ENCODE peak calls at places on chromosome 14, in six cellular contexts. V, R, W, B, T and Y are unnamed samples.

GRCh38 chr14:24084439-24084838 is 9.7 kb upstream of the PCK2 start:
- DNase-seq in V (no peak), R (no peak), W (no peak), B (no peak), T (no peak), Y (no peak)

GRCh38 chr14:30179381-30180130 is 251.9 kb upstream of the PRKD1 start:
- DNase-seq in V (no peak), R (peak), W (no peak), B (peak), T (no peak), Y (no peak)

GRCh38 chr14:24315807-24316596 is 4.7 kb downstream of the LTB4R start:
- DNase-seq in V (no peak), R (no peak), W (no peak), B (no peak), T (peak), Y (no peak)

GRCh38 chr14:103699901-103700752 is 15.1 kb downstream of the XRCC3 start:
- DNase-seq in V (no peak), R (no peak), W (peak), B (no peak), T (no peak), Y (no peak)

GRCh38 chr14:27608377-27608776 is 1010.5 kb upstream of the NOVA1 start:
- DNase-seq in V (no peak), R (no peak), W (no peak), B (no peak), T (no peak), Y (no peak)

GRCh38 chr14:41389355-41389754 is 217.3 kb upstream of the LRFN5 start:
- DNase-seq in V (no peak), R (no peak), W (no peak), B (no peak), T (no peak), Y (no peak)

GRCh38 chr14:106837870-106838269 is 1311.5 kb downstream of the TMEM121 start:
- DNase-seq in V (no peak), R (no peak), W (no peak), B (no peak), T (peak), Y (no peak)

GRCh38 chr14:102437997-102438922 is 71.3 kb downstream of the ANKRD9 start:
- DNase-seq in V (peak), R (peak), W (peak), B (peak), T (peak), Y (peak)

GRCh38 chr14:104536942-104537612 is 42.5 kb upstream of the C14orf180 start:
- DNase-seq in V (no peak), R (peak), W (no peak), B (peak), T (no peak), Y (no peak)

GRCh38 chr14:71267691-71268090 is 360.4 kb downstream of the PCNX1 start:
- DNase-seq in V (no peak), R (no peak), W (no peak), B (no peak), T (no peak), Y (no peak)

GRCh38 chr14:102390064-102390463 is 27.3 kb downstream of the TECPR2 start:
- DNase-seq in V (no peak), R (peak), W (no peak), B (peak), T (no peak), Y (no peak)

GRCh38 chr14:42190744-42191143 is 584.1 kb downstream of the LRFN5 start:
- DNase-seq in V (no peak), R (no peak), W (no peak), B (no peak), T (no peak), Y (no peak)

GRCh38 chr14:74913986-74914573 is 9.0 kb downstream of the RPS6KL1 start:
- DNase-seq in V (no peak), R (peak), W (peak), B (peak), T (peak), Y (peak)

GRCh38 chr14:85516239-85517112 is 13.5 kb upstream of the FLRT2 start:
- DNase-seq in V (no peak), R (peak), W (no peak), B (peak), T (no peak), Y (peak)

GRCh38 chr14:97266653-97267052 is 469.5 kb downstream of the VRK1 start:
- DNase-seq in V (no peak), R (no peak), W (no peak), B (peak), T (no peak), Y (no peak)

GRCh38 chr14:50363734-50364113 is 33.0 kb downstream of the CDKL1 start:
- DNase-seq in V (peak), R (peak), W (no peak), B (peak), T (peak), Y (no peak)

GRCh38 chr14:98433436-98433835 is 838.6 kb downstream of the BCL11B start:
- DNase-seq in V (no peak), R (no peak), W (no peak), B (no peak), T (no peak), Y (no peak)

DNA sequence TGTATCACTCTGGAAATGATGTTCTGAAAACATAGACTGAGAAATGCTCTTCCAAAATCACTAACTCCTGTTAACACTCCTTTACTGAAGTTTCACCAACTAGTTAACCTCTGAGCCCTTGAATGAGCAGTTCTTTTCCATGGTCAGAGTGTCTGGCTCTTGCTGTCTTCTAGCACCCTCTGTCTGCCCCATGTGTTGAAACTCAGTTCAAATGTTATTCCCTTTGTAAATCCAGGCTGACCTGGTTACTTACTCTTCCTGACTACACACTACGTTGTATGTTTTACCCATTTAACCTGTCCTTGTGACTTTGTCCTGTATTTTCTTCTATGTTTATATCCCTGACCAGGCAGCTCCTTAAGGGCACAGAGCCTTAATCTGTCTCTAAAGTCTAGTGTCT is 388.9 kb upstream of the RPL10L start:
- DNase-seq in V (no peak), R (no peak), W (no peak), B (no peak), T (no peak), Y (no peak)
- TF ChIP-seq CTCF in V (no peak), R (no peak), W (no peak), B (no peak), T (no peak), Y (no peak)

GRCh38 chr14:86646688-86647687 is 1117.0 kb downstream of the FLRT2 start:
- DNase-seq in V (no peak), R (peak), W (no peak), B (peak), T (no peak), Y (peak)
- TF ChIP-seq CTCF in V (no peak), R (peak), W (no peak), B (no peak), T (no peak), Y (peak)

GRCh38 chr14:52013984-52014600 is 24.7 kb downstream of the RTRAF start:
- DNase-seq in V (no peak), R (no peak), W (no peak), B (no peak), T (no peak), Y (no peak)
- TF ChIP-seq CTCF in V (no peak), R (peak), W (peak), B (no peak), T (no peak), Y (peak)

GRCh38 chr14:95522556-95522955 is 6.1 kb upstream of the SYNE3 start:
- DNase-seq in V (no peak), R (no peak), W (no peak), B (no peak), T (no peak), Y (no peak)

GRCh38 chr14:95523051-95523817 is 6.8 kb upstream of the SYNE3 start:
- DNase-seq in V (no peak), R (peak), W (peak), B (peak), T (no peak), Y (no peak)

GRCh38 chr14:95524706-95525512 is 8.5 kb upstream of the SYNE3 start:
- DNase-seq in V (no peak), R (no peak), W (no peak), B (peak), T (no peak), Y (peak)

GRCh38 chr14:95522116-95522515 is 5.7 kb upstream of the SYNE3 start:
- DNase-seq in V (no peak), R (no peak), W (no peak), B (no peak), T (no peak), Y (no peak)

GRCh38 chr14:95523818-95524448 is 7.5 kb upstream of the SYNE3 start:
- DNase-seq in V (no peak), R (peak), W (no peak), B (peak), T (peak), Y (peak)
- TF ChIP-seq CTCF in V (no peak), R (no peak), W (no peak), B (no peak), T (no peak), Y (no peak)

GRCh38 chr14:79405511-79405910 is 805.8 kb downstream of the DIO2 start:
- DNase-seq in V (no peak), R (no peak), W (no peak), B (no peak), T (no peak), Y (no peak)

GRCh38 chr14:79407572-79407971 is 803.7 kb downstream of the DIO2 start:
- DNase-seq in V (no peak), R (no peak), W (no peak), B (no peak), T (no peak), Y (no peak)

GRCh38 chr14:79404874-79405273 is 806.4 kb downstream of the DIO2 start:
- DNase-seq in V (no peak), R (no peak), W (peak), B (no peak), T (no peak), Y (no peak)

GRCh38 chr14:79411403-79412174 is 799.7 kb downstream of the DIO2 start:
- DNase-seq in V (no peak), R (no peak), W (no peak), B (no peak), T (no peak), Y (no peak)

DNA sequence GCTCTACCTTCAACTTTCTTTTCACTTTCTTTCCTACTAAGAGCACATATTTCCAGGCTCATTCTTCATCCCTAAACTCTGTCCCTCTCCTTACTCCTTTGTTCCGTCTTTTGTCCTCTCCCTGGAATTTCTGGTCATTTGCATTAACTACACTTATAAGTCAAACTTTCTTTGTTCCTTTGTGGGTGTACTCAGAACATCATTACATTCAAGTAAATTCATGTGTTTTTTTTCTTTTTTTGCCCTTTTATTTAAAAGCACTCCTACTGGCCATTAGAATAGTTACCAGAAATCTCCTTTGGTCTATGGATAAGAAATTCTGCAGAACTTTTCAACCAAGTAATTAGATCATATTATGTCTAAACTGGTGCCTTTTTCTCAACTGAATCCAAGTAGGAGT is 802.6 kb downstream of the DIO2 start:
- DNase-seq in V (no peak), R (no peak), W (no peak), B (no peak), T (no peak), Y (no peak)
- TF ChIP-seq CTCF in V (no peak), R (peak), W (no peak), B (no peak), T (no peak), Y (peak)

GRCh38 chr14:95348395-95349080 is 28.8 kb upstream of the CLMN start:
- DNase-seq in V (no peak), R (no peak), W (no peak), B (no peak), T (no peak), Y (no peak)
- TF ChIP-seq CTCF in V (no peak), R (no peak), W (no peak), B (no peak), T (no peak), Y (no peak)

GRCh38 chr14:68792830-68793733 is at the start of gene ZFP36L1:
- DNase-seq in V (peak), R (peak), W (peak), B (peak), T (peak), Y (peak)
- TF ChIP-seq CTCF in V (no peak), R (no peak), W (no peak), B (no peak), T (no peak), Y (no peak)

GRCh38 chr14:22644305-22644635 is at the start of gene OR6J1:
- DNase-seq in V (no peak), R (no peak), W (no peak), B (no peak), T (no peak), Y (no peak)
- TF ChIP-seq CTCF in V (no peak), R (no peak), W (no peak), B (no peak), T (no peak), Y (no peak)

GRCh38 chr14:51369814-51370213 is 129.8 kb downstream of the TMX1 start:
- DNase-seq in V (no peak), R (no peak), W (no peak), B (no peak), T (no peak), Y (no peak)
- TF ChIP-seq CTCF in V (no peak), R (no peak), W (peak), B (peak), T (no peak), Y (peak)